ENCODE peak calls at places on chromosomes 1 and 21, in four cellular contexts. Y, L, W and C are unnamed samples.

GRCh38 chr1:112877741-112878140 is 78.3 kb downstream of the SLC16A1 start:
- DNase-seq in L (peak), W (no peak), Y (no peak), C (no peak)

GRCh38 chr1:47725000-47725731 is 272.0 kb downstream of the TRABD2B start:
- DNase-seq in L (no peak), Y (no peak), W (no peak), C (no peak)

GRCh38 chr1:245383396-245384330 is 228.9 kb downstream of the KIF26B start:
- DNase-seq in Y (no peak), L (no peak), W (no peak), C (no peak)

GRCh38 chr1:112358798-112359408 is 37.1 kb upstream of the CTTNBP2NL start:
- DNase-seq in Y (no peak), L (peak), W (no peak), C (no peak)

GRCh38 chr1:153251087-153251486 is 8.4 kb upstream of the LORICRIN start:
- DNase-seq in W (no peak), Y (no peak), L (no peak), C (no peak)

GRCh38 chr21:41459884-41460534 is 34.0 kb downstream of the MX1 start:
- DNase-seq in Y (no peak), L (no peak), W (no peak), C (no peak)

GRCh38 chr1:40310129-40310461 is 7.0 kb downstream of the COL9A2 start:
- DNase-seq in L (no peak), Y (no peak), W (no peak), C (no peak)

GRCh38 chr1:46558141-46558963 is 6.9 kb upstream of the KNCN start:
- DNase-seq in W (no peak), L (no peak), Y (no peak), C (no peak)

GRCh38 chr1:99764439-99764838 is 2.0 kb downstream of the FRRS1 start:
- DNase-seq in L (no peak), Y (no peak), W (no peak), C (no peak)

GRCh38 chr1:186974774-186975181 is 146.0 kb downstream of the PLA2G4A start:
- DNase-seq in L (peak), W (peak), Y (no peak), C (peak)

GRCh38 chr1:12450831-12451559 is 167.0 kb downstream of the DHRS3 start:
- DNase-seq in L (no peak), Y (no peak), W (no peak), C (no peak)

GRCh38 chr1:8970870-8971337 is 25.2 kb downstream of the CA6 start:
- DNase-seq in Y (no peak), L (no peak), W (no peak), C (no peak)

GRCh38 chr1:15578921-15579682 is 5.7 kb downstream of the AGMAT start:
- DNase-seq in Y (no peak), L (no peak), W (no peak), C (no peak)

GRCh38 chr21:23247334-23247733 is 2249.1 kb downstream of the NCAM2 start:
- DNase-seq in Y (no peak), W (no peak), L (no peak), C (no peak)

GRCh38 chr1:218521414-218522169 is 176.5 kb downstream of the TGFB2 start:
- DNase-seq in L (peak), W (no peak), Y (no peak), C (no peak)

GRCh38 chr21:31364265-31364945 is 20.3 kb upstream of the TIAM1 start:
- DNase-seq in W (no peak), Y (no peak), L (no peak), C (no peak)

GRCh38 chr1:230095938-230096337 is 28.9 kb downstream of the GALNT2 start:
- DNase-seq in W (no peak), L (no peak), Y (no peak), C (no peak)

GRCh38 chr1:46461017-46461808 is 28.4 kb upstream of the DMBX1 start:
- DNase-seq in Y (no peak), W (no peak), L (no peak), C (no peak)

GRCh38 chr1:228321895-228322294 is 84.7 kb downstream of the TRIM11 start:
- DNase-seq in Y (no peak), W (no peak), L (no peak), C (no peak)

GRCh38 chr1:118811156-118811555 is 177.0 kb downstream of the TBX15 start:
- DNase-seq in W (no peak), Y (no peak), L (no peak), C (no peak)

GRCh38 chr1:239922778-239923522 is 168.7 kb upstream of the FMN2 start:
- DNase-seq in W (no peak), Y (no peak), L (peak), C (no peak)

GRCh38 chr1:235892080-235892670 is 25.5 kb upstream of the LYST start:
- DNase-seq in W (no peak), Y (no peak), L (no peak), C (no peak)

GRCh38 chr1:74496699-74497098 is 15.7 kb downstream of the LRRC53 start:
- DNase-seq in W (no peak), Y (no peak), L (no peak), C (no peak)

GRCh38 chr1:14929547-14930223 is 223.9 kb upstream of the TMEM51 start:
- DNase-seq in W (peak), Y (peak), L (peak), C (no peak)

GRCh38 chr1:109891930-109892329 is 18.7 kb upstream of the CSF1 start:
- DNase-seq in L (no peak), W (no peak), Y (no peak), C (no peak)

GRCh38 chr1:235391879-235392278 is 24.7 kb downstream of the TBCE start:
- DNase-seq in W (no peak), L (no peak), Y (no peak), C (no peak)

GRCh38 chr1:220300442-220301121 is 28.3 kb upstream of the RAB3GAP2 start:
- DNase-seq in W (peak), L (peak), Y (peak), C (peak)

GRCh38 chr1:53473463-53473862 is 14.3 kb downstream of the DMRTB1 start:
- DNase-seq in W (peak), Y (no peak), L (peak), C (no peak)
- TF ChIP-seq CTCF in W (peak), Y (peak), L (peak), C (peak)

GRCh38 chr21:45248301-45248892 is 39.3 kb downstream of the POFUT2 start:
- DNase-seq in W (no peak), Y (no peak), L (no peak), C (no peak)
- H3K4me3 ChIP-seq in W (peak), Y (peak), L (peak), C (peak)

GRCh38 chr1:233394860-233395717 is 67.6 kb downstream of the MAP3K21 start:
- DNase-seq in L (peak), W (peak), Y (no peak), C (peak)
- TF ChIP-seq CTCF in L (peak), W (peak), Y (peak), C (peak)

DNA sequence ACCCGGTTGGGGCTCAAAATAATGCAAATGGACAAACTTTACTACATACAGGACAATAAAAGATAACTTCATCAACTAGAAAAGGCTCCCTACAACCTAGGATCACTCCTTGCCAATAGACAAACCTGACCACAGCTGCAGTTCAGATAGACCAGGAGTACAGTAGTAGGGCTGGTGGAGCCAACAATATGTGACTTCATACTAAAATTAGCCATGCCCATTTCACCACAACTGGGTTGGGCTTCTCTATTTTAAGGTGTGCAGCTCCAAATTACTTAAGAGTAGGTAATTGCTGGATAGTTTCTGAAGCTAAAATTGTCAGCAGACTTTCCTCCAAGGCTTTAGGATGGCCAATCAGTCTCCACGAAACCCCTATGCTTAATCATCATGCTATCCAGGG is 3.9 kb downstream of the DENND1B start:
- DNase-seq in Y (no peak), W (no peak), L (no peak), C (no peak)
- H3K4me3 ChIP-seq in Y (no peak), W (no peak), L (no peak), C (no peak)

GRCh38 chr1:205810448-205811157 is 2.4 kb downstream of the SLC41A1 start:
- DNase-seq in L (peak), Y (no peak), W (no peak), C (no peak)
- TF ChIP-seq CTCF in L (peak), Y (peak), W (peak), C (peak)

GRCh38 chr1:204360314-204360713 is 585 bp upstream of the PLEKHA6 start:
- DNase-seq in Y (no peak), W (no peak), L (no peak), C (no peak)

GRCh38 chr1:204359474-204360255 is at the start of gene PLEKHA6:
- DNase-seq in W (no peak), Y (no peak), L (no peak), C (no peak)

GRCh38 chr1:204358145-204358544 is 1.6 kb downstream of the PLEKHA6 start:
- DNase-seq in L (no peak), W (no peak), Y (no peak), C (no peak)

GRCh38 chr1:204358605-204359004 is 1.1 kb downstream of the PLEKHA6 start:
- DNase-seq in Y (no peak), W (no peak), L (no peak), C (no peak)

GRCh38 chr1:204359131-204359473 is 627 bp downstream of the PLEKHA6 start:
- DNase-seq in L (no peak), W (no peak), Y (no peak), C (no peak)
- H3K4me3 ChIP-seq in L (no peak), W (no peak), Y (no peak), C (peak)

GRCh38 chr1:6461237-6461530 is 4.8 kb downstream of the TNFRSF25 start:
- DNase-seq in L (no peak), W (no peak), Y (no peak), C (no peak)

GRCh38 chr1:6461538-6462411 is 4.2 kb downstream of the TNFRSF25 start:
- DNase-seq in L (no peak), Y (no peak), W (no peak), C (no peak)

GRCh38 chr1:6464514-6464836 is 1.5 kb downstream of the TNFRSF25 start:
- DNase-seq in L (no peak), Y (no peak), W (no peak), C (no peak)

GRCh38 chr1:6463120-6463412 is 2.9 kb downstream of the TNFRSF25 start:
- DNase-seq in L (no peak), Y (no peak), W (no peak), C (no peak)

DNA sequence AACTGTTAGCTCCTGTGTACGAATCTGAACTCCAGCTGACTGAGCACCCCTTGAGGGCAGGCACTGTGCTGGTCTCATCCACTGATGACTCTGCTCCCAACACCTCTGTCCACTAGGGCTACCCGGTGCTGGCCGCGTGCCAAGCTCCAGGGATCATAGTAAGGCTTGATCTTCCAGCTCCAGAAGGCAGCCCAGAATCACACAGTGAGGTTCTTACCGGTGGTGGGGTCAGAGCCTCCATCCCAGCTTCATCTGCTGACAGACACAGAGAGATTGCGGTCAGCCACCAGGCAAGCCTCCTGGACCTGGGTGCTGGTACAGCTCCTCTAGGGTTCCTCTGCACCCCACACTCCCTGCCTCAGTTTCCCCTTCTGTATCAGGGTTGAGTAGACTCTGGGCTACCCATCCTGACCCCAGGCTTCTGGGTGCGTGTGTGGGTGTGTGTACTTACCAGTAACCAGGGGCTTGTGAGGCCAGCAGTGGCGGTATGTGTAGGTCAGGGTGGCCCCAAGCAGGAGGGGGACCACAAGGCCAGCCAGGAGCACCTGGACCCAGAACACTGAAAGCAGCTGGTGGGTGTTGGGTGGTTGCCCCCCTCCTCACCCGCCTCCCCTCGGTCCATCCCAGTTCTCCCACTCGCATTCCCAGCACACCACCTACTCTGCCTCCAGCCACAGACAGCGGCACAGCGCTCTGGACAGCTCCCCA is 3.4 kb downstream of the TNFRSF25 start:
- DNase-seq in Y (no peak), W (no peak), L (no peak), C (no peak)
- TF ChIP-seq CTCF in Y (peak), W (no peak), L (peak), C (no peak)

GRCh38 chr1:169526998-169527397 is 41.3 kb upstream of the SLC19A2 start:
- DNase-seq in W (no peak), L (no peak), Y (no peak), C (no peak)
- H3K4me3 ChIP-seq in W (no peak), L (no peak), Y (no peak), C (no peak)